ENCODE peak calls at places on chromosomes 13 and 19, in five cellular contexts. R is tibial artery, U is colonic mucosa, J is suprapubic skin, I is PC-3. H is an unnamed sample.

GRCh38 chr13:99961634-99962033 is 9.9 kb downstream of the ZIC5 start:
- DNase-seq in I (no peak), U (no peak), J (no peak), R (no peak), H (no peak)

GRCh38 chr13:49669735-49670309 is 21.5 kb downstream of the EBPL start:
- DNase-seq in U (peak), J (no peak), R (no peak), I (peak), H (peak)

GRCh38 chr13:30736921-30737320 is 1.6 kb downstream of the ALOX5AP start:
- DNase-seq in R (no peak), J (no peak), U (no peak), I (no peak), H (no peak)

GRCh38 chr13:71830736-71831135 is 36.3 kb downstream of the DACH1 start:
- DNase-seq in I (no peak), U (no peak), R (no peak), J (no peak), H (no peak)

GRCh38 chr19:43501661-43502418 is 2.7 kb downstream of the PHLDB3 start:
- DNase-seq in J (no peak), R (no peak), I (no peak), U (no peak), H (no peak)

GRCh38 chr19:57302727-57303401 is 17.4 kb upstream of the ZNF543 start:
- DNase-seq in J (no peak), R (no peak), U (no peak), I (peak), H (no peak)

GRCh38 chr19:20243629-20244028 is 76.6 kb downstream of the ZNF486 start:
- DNase-seq in U (no peak), R (no peak), I (no peak), J (no peak), H (no peak)

GRCh38 chr19:4816388-4817165 is 14.9 kb downstream of the TICAM1 start:
- DNase-seq in J (no peak), R (no peak), U (no peak), I (no peak), H (no peak)

GRCh38 chr19:30096596-30097370 is 154.7 kb downstream of the URI1 start:
- DNase-seq in R (no peak), U (no peak), J (no peak), I (no peak), H (no peak)

GRCh38 chr13:77533875-77534788 is 1.4 kb upstream of the SCEL start:
- DNase-seq in J (no peak), R (no peak), I (peak), U (no peak), H (no peak)

GRCh38 chr13:25080773-25081172 is 15.2 kb upstream of the PABPC3 start:
- DNase-seq in I (no peak), R (no peak), U (no peak), J (no peak), H (no peak)

GRCh38 chr13:64239372-64239771 is 2823.7 kb upstream of the PCDH20 start:
- DNase-seq in R (no peak), J (no peak), U (no peak), I (peak), H (peak)

GRCh38 chr13:22082437-22083100 is 411.7 kb downstream of the FGF9 start:
- DNase-seq in J (no peak), U (no peak), I (no peak), R (no peak), H (no peak)

DNA sequence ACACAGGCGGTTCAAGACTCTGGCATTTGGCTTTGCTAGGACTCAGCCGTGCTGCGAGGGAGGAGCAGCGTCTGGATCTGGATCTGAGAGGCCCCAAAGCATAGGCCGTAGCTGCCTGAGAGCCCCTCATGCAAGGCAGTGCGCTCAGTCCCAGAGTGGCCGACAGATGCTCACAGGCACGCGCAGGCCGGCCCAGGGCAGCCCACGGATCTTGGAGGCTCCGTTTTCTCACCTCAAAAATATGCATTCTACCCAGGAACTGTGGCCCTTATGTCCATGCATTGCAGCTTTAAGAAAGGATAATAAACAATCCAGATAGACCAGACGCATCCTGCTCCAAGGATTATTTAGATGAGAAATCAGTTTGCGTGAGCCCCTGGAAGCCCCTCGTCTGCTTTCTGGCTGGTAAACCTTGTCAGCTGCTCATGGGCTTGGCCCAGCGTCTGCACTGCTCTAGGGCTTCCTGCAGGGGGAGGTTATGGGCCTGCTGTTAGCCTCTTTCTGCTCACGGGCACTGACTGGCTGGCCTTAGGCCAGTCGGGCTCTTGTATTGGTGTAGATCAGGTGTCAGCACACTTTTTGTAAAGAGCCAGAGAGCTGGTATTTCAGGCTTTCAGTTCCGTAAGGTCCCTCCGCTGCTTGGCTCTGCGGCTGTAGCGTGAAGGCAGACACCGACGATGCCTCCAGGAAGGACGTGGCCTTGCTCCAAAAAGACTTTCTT is 24.2 kb downstream of the TEX29 start:
- DNase-seq in U (no peak), R (no peak), I (peak), J (no peak), H (peak)
- TF ChIP-seq CTCF in U (no peak), R (no peak), I (peak), J (no peak), H (no peak)

GRCh38 chr19:38650911-38651584 is 3.6 kb downstream of the ACTN4 start:
- DNase-seq in J (no peak), R (peak), U (no peak), I (peak), H (peak)
- H3K27ac ChIP-seq in J (peak), R (peak), U (peak), I (peak), H (peak)

DNA sequence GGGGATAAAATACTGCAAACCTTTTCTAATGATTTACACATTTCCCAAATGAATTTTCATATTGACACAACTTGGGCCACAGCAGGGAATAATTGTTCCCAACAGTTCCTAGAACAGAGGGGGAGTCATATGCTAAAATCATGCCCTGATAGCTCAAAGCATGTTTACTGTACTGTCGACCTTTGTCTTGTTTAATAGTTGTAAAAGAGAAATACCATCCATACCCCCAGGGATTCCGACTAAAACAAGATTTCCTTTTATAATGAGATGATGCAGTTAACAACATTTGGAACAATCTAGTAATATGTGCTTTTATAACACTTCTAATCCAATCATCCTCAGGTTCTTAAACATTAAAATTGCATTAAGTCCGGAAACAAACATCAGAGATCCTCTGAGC is 759.7 kb downstream of the OLFM4 start:
- DNase-seq in I (no peak), J (no peak), R (no peak), U (no peak), H (no peak)
- TF ChIP-seq CTCF in I (no peak), J (no peak), R (no peak), U (no peak), H (no peak)

DNA sequence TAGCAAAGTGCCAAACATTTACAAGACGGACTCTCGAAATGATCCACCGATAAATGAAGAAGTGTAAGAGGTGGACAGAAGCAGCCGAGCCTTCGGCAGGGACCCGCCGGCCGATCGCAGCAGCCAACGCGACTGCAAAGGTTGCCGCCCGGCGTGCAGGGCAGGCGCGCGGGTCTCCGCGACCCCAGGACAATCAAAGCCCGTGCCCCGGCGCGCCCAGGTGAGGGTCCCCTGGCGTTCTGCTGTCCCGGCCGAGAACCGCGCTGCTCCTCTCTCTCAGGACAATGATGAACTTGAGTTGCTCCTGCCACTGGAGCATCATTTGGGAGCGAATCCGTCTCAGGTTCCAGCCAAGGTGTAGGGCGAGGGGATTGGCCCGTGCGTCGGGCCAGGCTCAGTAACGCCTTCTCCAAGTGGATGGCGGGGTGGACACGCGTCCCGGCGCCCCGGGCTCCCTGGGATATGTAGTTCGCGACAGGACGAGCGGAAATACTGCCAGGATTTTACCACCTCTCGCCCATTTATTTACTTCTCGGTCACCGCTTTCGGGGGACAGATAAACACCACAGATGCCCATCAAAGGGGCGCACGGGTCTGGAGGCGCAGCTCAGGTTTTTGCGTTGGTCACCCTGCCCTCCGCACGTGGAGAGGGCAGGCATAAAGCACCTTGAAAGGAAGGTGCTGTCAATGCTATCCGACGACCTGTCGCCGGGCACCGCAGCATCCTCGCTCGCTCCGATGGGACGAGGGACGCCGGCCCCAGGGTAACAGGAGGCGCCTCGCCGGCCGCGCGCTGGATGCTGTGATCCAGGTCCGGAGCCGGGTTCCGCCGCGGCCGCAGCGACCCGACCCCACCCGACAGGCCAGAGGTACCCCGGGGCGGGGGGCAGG is at the start of the genes BIVM and POGLUT2:
- DNase-seq in U (peak), I (peak), J (peak), R (peak), H (peak)
- H3K27ac ChIP-seq in U (peak), I (no peak), J (peak), R (peak), H (peak)

GRCh38 chr13:94988654-94989053 is 276.3 kb upstream of the SOX21 start:
- DNase-seq in I (no peak), R (no peak), U (no peak), J (no peak), H (no peak)
- TF ChIP-seq CTCF in I (no peak), R (no peak), U (no peak), J (no peak), H (no peak)

GRCh38 chr19:50344661-50345318 is 15.6 kb upstream of the KCNC3 start:
- DNase-seq in U (no peak), I (no peak), R (no peak), J (no peak), H (no peak)
- H3K27ac ChIP-seq in U (no peak), I (no peak), R (no peak), J (no peak), H (no peak)

GRCh38 chr19:45401815-45402468 is 2.9 kb downstream of the PPP1R13L start:
- DNase-seq in U (no peak), I (no peak), J (no peak), R (no peak), H (no peak)

GRCh38 chr19:45403272-45403671 is 1.6 kb downstream of the PPP1R13L start:
- DNase-seq in J (no peak), U (no peak), R (no peak), I (no peak), H (no peak)

GRCh38 chr19:45404557-45405434 is at the start of gene PPP1R13L:
- DNase-seq in U (peak), J (peak), R (peak), I (peak), H (peak)

GRCh38 chr19:45403781-45404556 is 900 bp downstream of the PPP1R13L start:
- DNase-seq in I (peak), R (peak), U (peak), J (peak), H (peak)

DNA sequence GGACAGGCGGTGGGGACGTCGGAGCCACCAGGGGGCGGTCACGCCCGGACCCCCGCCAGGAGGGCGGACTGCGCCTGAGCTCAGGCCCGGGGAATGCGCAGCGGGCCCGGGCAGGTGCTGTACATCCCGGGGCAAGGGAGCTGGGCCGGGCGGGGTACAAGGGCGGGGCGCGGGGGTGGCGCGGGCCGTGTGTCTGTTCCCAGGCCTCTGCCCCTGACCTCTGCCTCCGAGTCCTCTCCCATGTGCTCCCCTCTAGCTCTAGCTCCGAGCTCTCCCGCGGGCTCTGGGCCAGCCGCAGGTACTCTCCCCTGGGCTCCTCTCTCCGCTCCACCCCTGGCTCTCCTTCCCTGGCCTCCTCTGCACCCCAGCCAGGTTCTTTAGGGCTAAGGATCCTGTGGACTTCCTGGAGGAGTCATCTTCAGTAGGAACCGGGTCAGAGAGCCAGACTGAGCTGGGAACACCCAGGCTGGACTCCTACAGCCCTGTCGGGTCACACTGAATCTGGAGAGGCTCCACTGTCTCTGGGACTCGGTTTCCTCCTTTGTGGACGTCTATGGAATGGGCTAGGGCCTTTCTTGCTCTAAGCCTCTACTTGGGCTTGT is 2.3 kb downstream of the PPP1R13L start:
- DNase-seq in J (peak), R (no peak), I (no peak), U (peak), H (peak)
- TF ChIP-seq CTCF in J (peak), R (no peak), I (no peak), U (peak), H (peak)

GRCh38 chr13:75752848-75753247 is 116.7 kb downstream of the LMO7 start:
- DNase-seq in R (no peak), U (no peak), J (no peak), I (no peak), H (no peak)
- H3K27ac ChIP-seq in R (no peak), U (no peak), J (no peak), I (no peak), H (no peak)

DNA sequence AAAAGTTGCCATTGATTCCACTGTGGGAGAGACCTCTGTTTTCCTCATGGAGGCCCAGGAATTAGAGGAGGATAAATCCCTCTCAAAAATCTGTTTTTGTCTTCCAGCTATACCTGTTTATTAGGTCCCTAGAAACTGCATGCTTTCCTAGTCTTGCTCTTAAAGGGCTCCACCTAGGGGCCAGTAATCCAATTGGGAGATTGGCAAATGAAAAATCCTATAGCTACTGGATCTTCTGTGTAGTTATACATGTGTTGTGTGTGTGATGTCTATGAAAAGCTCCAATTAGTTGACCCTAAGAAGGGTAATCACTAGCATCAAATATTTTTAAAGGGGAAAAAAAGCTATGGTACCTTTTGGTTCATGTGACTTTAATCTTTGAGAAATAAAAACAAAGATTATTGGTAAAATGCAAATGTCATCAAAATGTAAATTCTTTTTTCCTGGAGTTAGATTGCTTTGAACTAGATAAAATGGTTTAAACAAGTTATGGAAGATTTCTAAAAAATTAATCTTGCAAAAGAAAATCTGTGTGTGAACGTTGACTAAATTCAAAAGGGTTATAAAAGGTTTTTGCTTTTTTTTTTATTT is 63.4 kb upstream of the C1QTNF9B start:
- DNase-seq in R (no peak), U (no peak), J (no peak), I (peak), H (peak)
- TF ChIP-seq CTCF in R (no peak), U (peak), J (peak), I (peak), H (peak)

GRCh38 chr13:70729369-70729768 is 621.1 kb upstream of the KLHL1 start:
- DNase-seq in I (no peak), U (no peak), R (no peak), J (no peak), H (no peak)

GRCh38 chr13:70723732-70724131 is 615.5 kb upstream of the KLHL1 start:
- DNase-seq in U (no peak), R (no peak), J (no peak), I (peak), H (no peak)
- H3K27ac ChIP-seq in U (no peak), R (no peak), J (no peak), I (no peak), H (no peak)